ENCODE peak calls at places on chromosomes 11 and 22, in six cellular contexts. J, R, Q, T, E and O are unnamed samples. For H3K36me3 and H3K4me1, the result is how much of the 10 kb centered on the place peaks cover.

GRCh38 chr22:43200555-43200954 is 13.6 kb upstream of the TTLL12 start:
- DNase-seq in Q (no peak), R (no peak), T (no peak), E (no peak), J (no peak), O (no peak)

GRCh38 chr11:133927690-133928627 is 28.8 kb downstream of the IGSF9B start:
- DNase-seq in Q (peak), E (peak), J (peak), R (peak), T (peak), O (no peak)

GRCh38 chr11:19187880-19188279 is 13.9 kb downstream of the CSRP3 start:
- DNase-seq in Q (no peak), J (no peak), R (peak), T (no peak), E (no peak), O (no peak)

GRCh38 chr11:110317516-110317932 is 21.1 kb upstream of the RDX start:
- DNase-seq in Q (peak), J (no peak), T (no peak), E (no peak), R (no peak), O (no peak)

GRCh38 chr22:12601870-12602779 is 2925.9 kb upstream of the OR11H1 start:
- DNase-seq in R (peak), T (no peak), E (no peak), Q (no peak), J (peak), O (no peak)

GRCh38 chr11:117187007-117187406 is 8.5 kb downstream of the SIDT2 start:
- DNase-seq in E (peak), Q (no peak), R (no peak), J (peak), T (no peak), O (no peak)

GRCh38 chr11:49424136-49424535 is 215.7 kb upstream of the FOLH1 start:
- DNase-seq in E (no peak), Q (no peak), R (no peak), J (no peak), T (no peak), O (no peak)

GRCh38 chr11:34978236-34979191 is 62.1 kb downstream of the PDHX start:
- DNase-seq in T (no peak), R (no peak), J (no peak), Q (no peak), E (no peak), O (no peak)

GRCh38 chr11:72081184-72081644 is 564 bp downstream of the LRRC51 start:
- DNase-seq in E (no peak), T (no peak), R (no peak), J (no peak), Q (no peak), O (no peak)

GRCh38 chr11:72696866-72697428 is 22.7 kb upstream of the PDE2A start:
- DNase-seq in R (no peak), T (no peak), Q (no peak), J (peak), E (peak), O (peak)

GRCh38 chr11:73400293-73400692 is 24.1 kb downstream of the RELT start:
- DNase-seq in Q (no peak), J (no peak), T (no peak), E (peak), R (no peak), O (no peak)

GRCh38 chr22:25448435-25449051 is 115.9 kb upstream of the GRK3 start:
- DNase-seq in R (no peak), T (no peak), E (no peak), Q (peak), J (no peak), O (no peak)

GRCh38 chr22:47049078-47049609 is 286.7 kb downstream of the TBC1D22A start:
- DNase-seq in R (no peak), Q (no peak), T (no peak), E (no peak), J (no peak), O (no peak)

GRCh38 chr11:93498099-93499040 is 44.8 kb downstream of the SMCO4 start:
- DNase-seq in T (no peak), E (no peak), Q (peak), J (no peak), R (no peak), O (no peak)

GRCh38 chr11:1928891-1929541 is 9.5 kb downstream of the TNNT3 start:
- DNase-seq in J (no peak), E (no peak), Q (no peak), T (no peak), R (no peak), O (no peak)

GRCh38 chr11:102309621-102310541 is 7.4 kb upstream of the BIRC3 start:
- DNase-seq in Q (no peak), R (peak), E (no peak), J (no peak), T (no peak), O (no peak)

GRCh38 chr11:111745719-111746504 is 20.3 kb downstream of the PPP2R1B start:
- DNase-seq in E (no peak), T (no peak), Q (peak), R (no peak), J (no peak), O (no peak)
- H3K36me3 ChIP-seq in E (under half), T (under half), Q (under half), R (under half), J (half or more), O (under half)

DNA sequence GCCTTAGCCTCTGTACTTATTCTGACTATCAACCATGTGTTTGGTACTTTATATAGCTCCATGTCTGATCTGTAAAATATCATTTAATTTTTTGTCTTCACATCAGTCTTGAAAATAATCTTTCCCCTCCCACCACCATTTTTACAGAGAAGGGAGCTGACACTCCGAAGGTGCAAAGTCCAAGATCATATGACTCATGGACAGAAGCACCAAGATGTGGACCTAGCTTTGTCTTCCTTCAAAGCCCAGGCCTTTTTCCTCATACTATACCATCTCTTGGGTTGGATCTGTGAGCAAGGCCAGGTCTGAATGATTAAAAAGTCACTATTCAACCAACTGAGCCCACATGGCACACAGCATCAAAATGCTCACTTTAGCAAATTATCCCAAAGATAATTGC is 32.3 kb upstream of the EED start:
- DNase-seq in R (no peak), Q (peak), E (no peak), J (peak), T (no peak), O (no peak)
- TF ChIP-seq POLR2A in R (no peak), Q (no peak), E (no peak), J (no peak), T (no peak), O (no peak)

GRCh38 chr11:78469905-78470304 is 52.3 kb upstream of the GAB2 start:
- DNase-seq in T (no peak), R (no peak), E (no peak), Q (no peak), J (no peak), O (no peak)

GRCh38 chr11:78467370-78467769 is 49.8 kb upstream of the GAB2 start:
- DNase-seq in J (no peak), E (no peak), R (no peak), Q (no peak), T (no peak), O (no peak)

GRCh38 chr11:78470861-78471442 is 53.3 kb upstream of the GAB2 start:
- DNase-seq in Q (no peak), T (no peak), R (no peak), E (no peak), J (no peak), O (no peak)

GRCh38 chr11:78460468-78460867 is 42.8 kb upstream of the GAB2 start:
- DNase-seq in Q (peak), R (no peak), E (no peak), J (no peak), T (no peak), O (no peak)

GRCh38 chr11:78465169-78465942 is 47.7 kb upstream of the GAB2 start:
- DNase-seq in T (peak), E (no peak), Q (no peak), R (no peak), J (peak), O (no peak)
- H3K4me1 ChIP-seq in T (under half), E (under half), Q (under half), R (under half), J (under half), O (under half)

GRCh38 chr22:30575859-30576258 is 1.4 kb upstream of the GAL3ST1 start:
- DNase-seq in Q (no peak), R (no peak), J (no peak), T (peak), E (no peak), O (no peak)
- H3K36me3 ChIP-seq in Q (under half), R (under half), J (under half), T (under half), E (under half), O (half or more)